ENCODE peak calls at places on chromosome 20, in eight cellular contexts. Z is ureter, B is AG09319, I is ELF-1, V is HCT116, Q is AG04449, R is RWPE1, X is HepG2. W is an unnamed sample.

GRCh38 chr20:64173116-64173515 is 8.9 kb downstream of the MYT1 start:
- DNase-seq in B (no peak), Z (no peak), Q (no peak), R (no peak), I (no peak), V (no peak), X (no peak), W (no peak)

GRCh38 chr20:52001999-52002666 is 189.4 kb downstream of the ZFP64 start:
- DNase-seq in R (no peak), V (peak), B (no peak), Z (no peak), I (no peak), Q (no peak), X (peak), W (no peak)

GRCh38 chr20:32332614-32333013 is 25.5 kb upstream of the ASXL1 start:
- DNase-seq in V (no peak), Q (no peak), X (no peak), I (no peak), B (no peak), R (peak), Z (no peak), W (no peak)

GRCh38 chr20:48665785-48666184 is 162.0 kb downstream of the PREX1 start:
- DNase-seq in Z (no peak), V (no peak), B (no peak), R (no peak), Q (no peak), X (no peak), I (no peak), W (no peak)

GRCh38 chr20:3248167-3248992 is 9.4 kb upstream of the SLC4A11 start:
- DNase-seq in I (peak), X (no peak), V (no peak), Z (no peak), Q (no peak), R (no peak), B (no peak), W (no peak)

GRCh38 chr20:20391115-20391514 is 23.2 kb downstream of the INSM1 start:
- DNase-seq in Q (no peak), B (no peak), I (no peak), V (no peak), R (no peak), X (no peak), Z (no peak), W (no peak)

GRCh38 chr20:51221791-51222408 is 199.0 kb upstream of the KCNG1 start:
- DNase-seq in Z (peak), I (peak), Q (no peak), X (no peak), R (peak), V (peak), B (peak), W (no peak)

GRCh38 chr20:59421089-59421488 is 120.7 kb downstream of the EDN3 start:
- DNase-seq in I (no peak), Z (no peak), V (no peak), B (no peak), R (no peak), Q (no peak), X (no peak), W (no peak)

GRCh38 chr20:46523696-46524328 is 10.5 kb upstream of the ZNF334 start:
- DNase-seq in V (no peak), Q (no peak), I (peak), B (no peak), R (peak), Z (no peak), X (peak), W (no peak)

GRCh38 chr20:55375920-55376319 is 629.4 kb downstream of the CBLN4 start:
- DNase-seq in B (no peak), R (no peak), X (no peak), I (no peak), Q (no peak), V (no peak), Z (no peak), W (no peak)

GRCh38 chr20:16036331-16036730 is 536.9 kb downstream of the KIF16B start:
- DNase-seq in V (no peak), Q (no peak), X (no peak), B (no peak), R (no peak), I (no peak), Z (no peak), W (no peak)

GRCh38 chr20:62728781-62729300 is 20.2 kb downstream of the NTSR1 start:
- DNase-seq in R (no peak), Z (no peak), I (no peak), X (no peak), B (no peak), Q (no peak), V (no peak), W (no peak)

GRCh38 chr20:62496525-62497218 is 20.9 kb upstream of the GATA5 start:
- DNase-seq in R (peak), X (no peak), Z (no peak), B (no peak), Q (no peak), I (peak), V (no peak), W (peak)

GRCh38 chr20:31440012-31440659 is at the start of gene DEFB123:
- DNase-seq in R (no peak), Q (no peak), V (no peak), Z (no peak), I (peak), B (no peak), X (no peak), W (no peak)

GRCh38 chr20:32336918-32337347 is 21.2 kb upstream of the ASXL1 start:
- DNase-seq in I (no peak), B (no peak), X (peak), Z (no peak), Q (no peak), R (peak), V (no peak), W (peak)

GRCh38 chr20:34946661-34947060 is 8.9 kb downstream of the GSS start:
- DNase-seq in V (no peak), Q (no peak), I (no peak), R (no peak), B (no peak), Z (no peak), X (peak), W (no peak)

GRCh38 chr20:31595654-31596411 is 9.3 kb upstream of the ID1 start:
- DNase-seq in Q (no peak), B (peak), V (peak), Z (peak), I (peak), R (peak), X (peak), W (no peak)

GRCh38 chr20:6083926-6084325 is 30.1 kb upstream of the LRRN4 start:
- DNase-seq in X (no peak), Z (no peak), V (no peak), R (no peak), B (no peak), I (no peak), Q (no peak), W (no peak)

GRCh38 chr20:36793294-36794115 is 19.9 kb upstream of the DSN1 start:
- DNase-seq in Z (no peak), X (no peak), V (no peak), Q (no peak), I (no peak), R (no peak), B (no peak), W (no peak)

GRCh38 chr20:39412091-39412490 is 449.9 kb downstream of the DHX35 start:
- DNase-seq in X (no peak), Z (no peak), V (no peak), R (no peak), B (no peak), I (no peak), Q (no peak), W (no peak)

GRCh38 chr20:34065260-34065659 is 46.8 kb downstream of the EIF2S2 start:
- DNase-seq in R (peak), I (no peak), V (no peak), Q (no peak), B (peak), Z (no peak), X (no peak), W (no peak)

GRCh38 chr20:26208296-26209091 is 511.8 kb upstream of the ZNF337 start:
- DNase-seq in Q (no peak), I (peak), B (no peak), X (no peak), R (no peak), Z (no peak), V (no peak), W (peak)

GRCh38 chr20:25467441-25467840 is 60.0 kb downstream of the GINS1 start:
- DNase-seq in B (no peak), X (no peak), R (no peak), V (no peak), I (no peak), Q (no peak), Z (no peak), W (no peak)

GRCh38 chr20:49445176-49445575 is 37.3 kb downstream of the KCNB1 start:
- DNase-seq in I (no peak), B (no peak), V (no peak), X (no peak), R (peak), Q (no peak), Z (no peak), W (no peak)

GRCh38 chr20:18973499-18974173 is 160.1 kb downstream of the SCP2D1 start:
- DNase-seq in B (no peak), V (no peak), X (no peak), Z (peak), R (peak), I (no peak), Q (no peak), W (no peak)

GRCh38 chr20:10466325-10466724 is 31.2 kb downstream of the SLX4IP start:
- DNase-seq in Q (no peak), Z (no peak), X (no peak), V (no peak), I (peak), R (no peak), B (no peak), W (no peak)

GRCh38 chr20:13865156-13865555 is 80.3 kb downstream of the NDUFAF5 start:
- DNase-seq in B (no peak), I (no peak), Q (no peak), R (no peak), X (no peak), V (no peak), Z (no peak), W (no peak)

GRCh38 chr20:24584078-24584477 is 114.6 kb downstream of the SYNDIG1 start:
- DNase-seq in B (no peak), R (no peak), Q (no peak), Z (no peak), I (no peak), V (no peak), X (no peak), W (no peak)

GRCh38 chr20:58389324-58389967 is 417 bp downstream of the VAPB start:
- DNase-seq in X (peak), B (no peak), Q (no peak), Z (no peak), I (peak), R (peak), V (no peak), W (peak)

GRCh38 chr20:9919271-9920014 is 80.6 kb upstream of the PAK5 start:
- DNase-seq in V (no peak), R (no peak), I (no peak), B (no peak), Q (no peak), Z (no peak), X (no peak), W (peak)

GRCh38 chr20:51542033-51542893 is at the start of gene NFATC2:
- DNase-seq in B (no peak), V (no peak), I (peak), R (peak), Z (peak), Q (no peak), X (peak), W (peak)

GRCh38 chr20:61953789-61954125 is 111.9 kb downstream of the TAF4 start:
- DNase-seq in Z (no peak), I (no peak), B (no peak), Q (no peak), R (no peak), X (no peak), V (no peak), W (no peak)

GRCh38 chr20:50655325-50655880 is 35.9 kb downstream of the RIPOR3 start:
- DNase-seq in V (no peak), X (no peak), Z (peak), B (peak), I (no peak), Q (peak), R (no peak), W (no peak)

GRCh38 chr20:3233131-3233990 is 5.6 kb downstream of the SLC4A11 start:
- DNase-seq in B (no peak), V (no peak), Z (no peak), I (no peak), R (no peak), Q (no peak), X (no peak), W (no peak)

GRCh38 chr20:53611449-53611894 is 17.8 kb upstream of the ZNF217 start:
- DNase-seq in X (no peak), I (peak), Z (peak), V (peak), Q (peak), R (peak), B (peak), W (no peak)

GRCh38 chr20:50285376-50286173 is 94.9 kb downstream of the CEBPB start:
- DNase-seq in R (no peak), Z (no peak), X (no peak), Q (no peak), V (no peak), B (no peak), I (no peak), W (peak)

GRCh38 chr20:43744966-43745733 is 18.3 kb upstream of the GTSF1L start:
- DNase-seq in R (no peak), B (no peak), X (no peak), I (peak), V (no peak), Z (no peak), Q (no peak), W (no peak)

W was measured in GM13977.